ENCODE peak calls at places on chromosomes 4 and X, in ten cellular contexts. One of them, this sample, is unnamed.

GRCh38 chr4:89929425-89930272 is 35.0 kb downstream of the MMRN1 start:
- DNase-seq in astrocyte of the spinal cord: peak; percentile 14
- DNase-seq in HL-60: no peak
- DNase-seq in HFF-Myc: no peak
- DNase-seq in tibial nerve: no peak
- DNase-seq in A673: peak; percentile 2
- DNase-seq in uterus: no peak
- DNase-seq in left ventricle myocardium inferior: no peak
- DNase-seq in foreskin fibroblast: no peak
- DNase-seq in stomach: no peak
- DNase-seq in this sample: no peak

GRCh38 chr4:177554966-177555574 is 112.8 kb upstream of the AGA start:
- DNase-seq in astrocyte of the spinal cord: peak; percentile 44
- DNase-seq in HL-60: peak; percentile 2
- DNase-seq in HFF-Myc: peak; percentile 9
- DNase-seq in tibial nerve: no peak
- DNase-seq in A673: peak; percentile 41
- DNase-seq in uterus: no peak
- DNase-seq in left ventricle myocardium inferior: no peak
- DNase-seq in foreskin fibroblast: no peak
- DNase-seq in stomach: no peak
- DNase-seq in this sample: peak; percentile 53

GRCh38 chr4:106746451-106746850 is 289.7 kb downstream of the DKK2 start:
- DNase-seq in astrocyte of the spinal cord: peak; percentile 41
- DNase-seq in HL-60: no peak
- DNase-seq in HFF-Myc: peak; percentile 51
- DNase-seq in tibial nerve: no peak
- DNase-seq in A673: peak; percentile 75
- DNase-seq in uterus: no peak
- DNase-seq in left ventricle myocardium inferior: no peak
- DNase-seq in foreskin fibroblast: peak; percentile 26
- DNase-seq in stomach: no peak
- DNase-seq in this sample: no peak

GRCh38 chr4:158856852-158857251 is 88.0 kb downstream of the FNIP2 start:
- DNase-seq in astrocyte of the spinal cord: peak; percentile 58
- DNase-seq in HL-60: no peak
- DNase-seq in HFF-Myc: peak; percentile 14
- DNase-seq in tibial nerve: no peak
- DNase-seq in A673: peak; percentile 78
- DNase-seq in uterus: no peak
- DNase-seq in left ventricle myocardium inferior: no peak
- DNase-seq in foreskin fibroblast: peak; percentile 41
- DNase-seq in stomach: no peak
- DNase-seq in this sample: peak; percentile 70

GRCh38 chr4:186699298-186699697 is 24.4 kb downstream of the FAT1 start:
- DNase-seq in astrocyte of the spinal cord: no peak
- DNase-seq in HL-60: no peak
- DNase-seq in HFF-Myc: no peak
- DNase-seq in tibial nerve: no peak
- DNase-seq in A673: peak; percentile 77
- DNase-seq in uterus: no peak
- DNase-seq in left ventricle myocardium inferior: no peak
- DNase-seq in foreskin fibroblast: peak; percentile 7
- DNase-seq in stomach: peak; percentile 76
- DNase-seq in this sample: no peak

GRCh38 chr4:17367201-17367600 is 144.7 kb downstream of the QDPR start:
- DNase-seq in astrocyte of the spinal cord: no peak
- DNase-seq in HL-60: no peak
- DNase-seq in HFF-Myc: no peak
- DNase-seq in tibial nerve: no peak
- DNase-seq in A673: no peak
- DNase-seq in uterus: no peak
- DNase-seq in left ventricle myocardium inferior: no peak
- DNase-seq in foreskin fibroblast: no peak
- DNase-seq in stomach: no peak
- DNase-seq in this sample: no peak

GRCh38 chr4:8391972-8392371 is 48.6 kb downstream of the ACOX3 start:
- DNase-seq in astrocyte of the spinal cord: peak; percentile 82
- DNase-seq in HL-60: no peak
- DNase-seq in HFF-Myc: peak; percentile 79
- DNase-seq in tibial nerve: no peak
- DNase-seq in A673: peak; percentile 39
- DNase-seq in uterus: peak; percentile 80
- DNase-seq in left ventricle myocardium inferior: peak; percentile 60
- DNase-seq in foreskin fibroblast: peak; percentile 87
- DNase-seq in stomach: no peak
- DNase-seq in this sample: peak; percentile 93

GRCh38 chr4:156347412-156348075 is 393.9 kb upstream of the CTSO start:
- DNase-seq in astrocyte of the spinal cord: peak; percentile 71
- DNase-seq in HL-60: no peak
- DNase-seq in HFF-Myc: peak; percentile 26
- DNase-seq in tibial nerve: no peak
- DNase-seq in A673: no peak
- DNase-seq in uterus: no peak
- DNase-seq in left ventricle myocardium inferior: no peak
- DNase-seq in foreskin fibroblast: peak; percentile 71
- DNase-seq in stomach: no peak
- DNase-seq in this sample: peak; percentile 51

GRCh38 chr4:7166981-7167700 is 25.2 kb upstream of the SORCS2 start:
- DNase-seq in astrocyte of the spinal cord: no peak
- DNase-seq in HL-60: no peak
- DNase-seq in HFF-Myc: no peak
- DNase-seq in tibial nerve: peak; percentile 12
- DNase-seq in A673: no peak
- DNase-seq in uterus: peak; percentile 8
- DNase-seq in left ventricle myocardium inferior: no peak
- DNase-seq in foreskin fibroblast: no peak
- DNase-seq in stomach: no peak
- DNase-seq in this sample: no peak

DNA sequence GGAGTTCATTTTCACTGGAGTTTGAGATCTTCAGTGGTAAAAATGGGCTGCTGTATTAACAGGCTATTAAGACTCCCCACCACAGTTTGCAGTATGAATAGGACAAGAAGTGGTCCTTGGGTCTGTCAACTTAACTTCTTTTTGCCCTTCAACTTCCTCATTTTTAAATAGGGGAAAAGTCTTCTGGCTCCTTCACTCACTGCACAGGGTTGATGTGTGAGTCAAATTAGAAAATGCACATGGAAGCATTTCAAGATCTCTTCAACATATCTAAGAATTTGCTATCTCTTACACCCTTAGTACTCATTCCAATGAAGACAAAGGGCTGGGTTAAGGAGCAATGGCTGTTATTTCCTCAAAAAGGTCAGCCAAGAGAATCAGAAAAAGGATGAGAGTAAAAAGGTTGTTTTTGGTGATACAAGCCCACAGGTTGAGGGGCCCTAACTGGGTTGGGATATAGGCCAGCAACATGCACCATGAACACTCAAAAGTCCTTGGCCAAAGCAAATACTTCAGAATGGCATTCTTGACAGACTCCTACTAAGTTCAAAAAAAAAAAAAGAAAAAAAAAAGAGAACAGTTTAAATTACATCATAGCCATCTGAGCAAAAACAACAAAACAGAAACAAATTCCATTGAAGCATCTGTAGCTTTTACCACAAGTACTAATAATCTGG is 13.4 kb downstream of the PDE5A start:
- DNase-seq in astrocyte of the spinal cord: no peak
- DNase-seq in HL-60: no peak
- DNase-seq in HFF-Myc: no peak
- DNase-seq in tibial nerve: no peak
- DNase-seq in A673: no peak
- DNase-seq in uterus: no peak
- DNase-seq in left ventricle myocardium inferior: no peak
- DNase-seq in foreskin fibroblast: no peak
- DNase-seq in stomach: no peak
- DNase-seq in this sample: peak; percentile 8
- H3K4me3 ChIP-seq in astrocyte of the spinal cord: no peak overlapping the region
- H3K4me3 ChIP-seq in HL-60: no peak overlapping the region
- H3K4me3 ChIP-seq in HFF-Myc: no peak overlapping the region
- H3K4me3 ChIP-seq in tibial nerve: no peak overlapping the region
- H3K4me3 ChIP-seq in A673: no peak overlapping the region
- H3K4me3 ChIP-seq in uterus: no peak overlapping the region
- H3K4me3 ChIP-seq in left ventricle myocardium inferior: no peak overlapping the region
- H3K4me3 ChIP-seq in foreskin fibroblast: no peak overlapping the region
- H3K4me3 ChIP-seq in stomach: no peak overlapping the region
- H3K4me3 ChIP-seq in this sample: no peak overlapping the region

DNA sequence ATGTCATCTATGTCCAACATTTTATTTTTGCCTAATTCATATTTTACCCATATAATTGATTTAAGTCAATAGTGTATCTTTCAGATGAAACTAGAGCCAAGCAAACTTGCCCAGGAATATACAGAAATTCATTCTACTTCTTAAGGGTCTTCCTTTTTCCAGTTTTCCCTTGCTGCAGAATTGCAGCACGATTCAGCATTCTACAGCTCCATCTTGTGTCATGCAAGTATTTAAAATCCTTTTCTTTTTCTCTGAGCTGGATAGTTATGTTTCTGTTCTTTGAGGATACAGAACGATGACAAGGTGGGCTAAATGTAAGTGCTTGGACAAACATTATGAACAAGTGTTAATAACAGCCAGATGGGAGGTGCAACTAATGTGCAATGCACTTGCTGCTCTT is 1821.8 kb downstream of the ARAP2 start:
- DNase-seq in astrocyte of the spinal cord: peak; percentile 22
- DNase-seq in HL-60: no peak
- DNase-seq in HFF-Myc: peak; percentile 1
- DNase-seq in tibial nerve: no peak
- DNase-seq in A673: no peak
- DNase-seq in uterus: no peak
- DNase-seq in left ventricle myocardium inferior: no peak
- DNase-seq in foreskin fibroblast: peak; percentile 14
- DNase-seq in stomach: no peak
- DNase-seq in this sample: peak; percentile 58
- TF ChIP-seq CTCF in astrocyte of the spinal cord: no peak
- TF ChIP-seq CTCF in HL-60: no peak
- TF ChIP-seq CTCF in HFF-Myc: no peak
- TF ChIP-seq CTCF in tibial nerve: no peak
- TF ChIP-seq CTCF in A673: no peak
- TF ChIP-seq CTCF in uterus: no peak
- TF ChIP-seq CTCF in left ventricle myocardium inferior: no peak
- TF ChIP-seq CTCF in foreskin fibroblast: no peak
- TF ChIP-seq CTCF in stomach: no peak
- TF ChIP-seq CTCF in this sample: peak; percentile 2

DNA sequence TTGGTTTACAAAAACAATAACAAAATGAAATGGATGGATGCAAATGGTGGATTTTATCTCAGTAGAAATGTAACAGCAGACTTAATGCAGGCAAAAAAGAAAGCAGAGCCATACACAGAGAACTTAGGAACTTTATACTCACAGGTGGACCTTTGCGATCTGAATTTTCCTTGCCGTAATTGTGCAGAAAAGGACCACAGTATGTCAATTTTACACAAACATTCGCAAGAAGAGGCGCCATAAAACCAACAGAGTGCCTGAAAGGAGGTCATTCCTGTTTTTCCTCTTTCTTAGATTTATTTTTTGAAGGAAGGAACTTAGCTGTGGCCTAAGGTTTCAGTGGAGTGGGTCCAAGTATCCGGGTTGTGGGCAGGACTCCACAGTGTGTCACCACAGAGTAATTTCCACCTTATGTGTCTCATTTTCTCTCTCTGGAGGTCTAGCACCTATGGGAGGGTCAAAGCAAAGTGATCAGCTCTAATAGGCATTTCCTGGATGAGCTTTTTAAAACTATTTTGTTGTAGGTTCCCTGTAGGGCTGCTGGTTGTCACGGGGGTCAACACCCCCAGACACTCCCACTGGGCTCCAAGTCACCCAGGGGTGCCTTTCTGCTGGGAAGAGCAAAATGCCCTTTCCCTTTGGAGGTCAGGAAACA is 24.7 kb upstream of the PBDC1 start:
- DNase-seq in astrocyte of the spinal cord: peak; percentile 46
- DNase-seq in HL-60: peak; percentile 15
- DNase-seq in HFF-Myc: no peak
- DNase-seq in tibial nerve: no peak
- DNase-seq in A673: peak; percentile 3
- DNase-seq in uterus: no peak
- DNase-seq in left ventricle myocardium inferior: no peak
- DNase-seq in foreskin fibroblast: peak; percentile 32
- DNase-seq in stomach: no peak
- DNase-seq in this sample: peak; percentile 36
- H3K4me3 ChIP-seq in astrocyte of the spinal cord: peak overlapping the region; percentile 16
- H3K4me3 ChIP-seq in HL-60: no peak overlapping the region
- H3K4me3 ChIP-seq in HFF-Myc: peak overlapping the region; percentile 27
- H3K4me3 ChIP-seq in tibial nerve: no peak overlapping the region
- H3K4me3 ChIP-seq in A673: peak overlapping the region; percentile 16
- H3K4me3 ChIP-seq in uterus: no peak overlapping the region
- H3K4me3 ChIP-seq in left ventricle myocardium inferior: peak overlapping the region; percentile 48
- H3K4me3 ChIP-seq in foreskin fibroblast: peak overlapping the region; percentile 5
- H3K4me3 ChIP-seq in stomach: no peak overlapping the region
- H3K4me3 ChIP-seq in this sample: no peak overlapping the region

DNA sequence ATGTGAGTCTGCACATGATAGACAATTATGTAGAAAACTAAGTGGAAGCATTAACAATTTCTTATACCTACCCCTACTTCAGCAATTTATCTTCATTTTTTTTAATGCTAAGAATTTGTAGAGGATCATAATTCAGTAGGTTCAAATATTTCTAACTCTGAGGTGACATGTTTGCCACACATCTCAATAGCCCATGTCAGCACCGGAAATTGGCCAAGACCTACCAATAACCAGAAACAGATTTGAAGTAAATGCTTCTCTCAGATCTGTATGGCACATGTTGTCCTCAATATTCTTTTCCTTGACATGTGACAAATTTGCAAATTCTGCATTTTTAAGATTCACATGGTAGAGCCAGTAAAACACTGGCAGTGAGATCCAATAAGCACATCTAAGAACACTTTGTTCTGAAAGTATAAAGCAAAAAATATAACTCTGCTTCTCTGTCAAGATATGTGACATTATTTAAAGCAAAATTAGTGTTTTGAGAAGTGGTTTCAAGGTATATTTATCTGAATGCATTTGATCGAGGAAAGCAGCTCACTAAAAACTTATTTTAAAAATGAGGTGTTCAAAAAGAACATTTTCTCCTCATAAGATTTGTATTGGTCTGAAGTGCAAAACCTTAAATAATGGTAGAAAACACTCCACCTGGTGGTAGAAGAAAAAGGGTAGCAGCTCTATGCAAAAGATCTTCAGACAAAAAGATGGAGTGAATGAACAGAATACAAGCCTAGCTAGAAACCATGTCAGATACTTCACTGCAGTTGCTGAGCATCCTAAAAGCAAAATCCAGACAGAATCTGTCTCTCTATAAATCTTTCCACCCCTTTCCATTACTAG is 513.9 kb upstream of the FAM241A start:
- DNase-seq in astrocyte of the spinal cord: peak; percentile 36
- DNase-seq in HL-60: no peak
- DNase-seq in HFF-Myc: no peak
- DNase-seq in tibial nerve: no peak
- DNase-seq in A673: peak; percentile 61
- DNase-seq in uterus: no peak
- DNase-seq in left ventricle myocardium inferior: no peak
- DNase-seq in foreskin fibroblast: no peak
- DNase-seq in stomach: no peak
- DNase-seq in this sample: peak; percentile 44
- TF ChIP-seq CTCF in astrocyte of the spinal cord: peak; percentile 62
- TF ChIP-seq CTCF in HL-60: peak; percentile 6
- TF ChIP-seq CTCF in HFF-Myc: peak; percentile 41
- TF ChIP-seq CTCF in tibial nerve: no peak
- TF ChIP-seq CTCF in A673: peak; percentile 64
- TF ChIP-seq CTCF in uterus: no peak
- TF ChIP-seq CTCF in left ventricle myocardium inferior: peak; percentile 31
- TF ChIP-seq CTCF in foreskin fibroblast: peak; percentile 54
- TF ChIP-seq CTCF in stomach: no peak
- TF ChIP-seq CTCF in this sample: peak; percentile 52

This sample was measured in cardiac fibroblast.